ENCODE peak calls at places on chromosome 2, in five cellular contexts. One of them, this sample, is unnamed.

GRCh38 chr2:5472673-5473072 is 219.5 kb upstream of the SOX11 start:
- DNase-seq in upper lobe of left lung: no peak
- DNase-seq in MM.1S: no peak
- DNase-seq in cardiac muscle cell: no peak
- DNase-seq in psoas muscle: no peak
- DNase-seq in this sample: no peak

GRCh38 chr2:109399061-109399460 is 214.7 kb downstream of the SEPTIN10 start:
- DNase-seq in MM.1S: no peak
- DNase-seq in cardiac muscle cell: peak
- DNase-seq in psoas muscle: no peak
- DNase-seq in upper lobe of left lung: no peak
- DNase-seq in this sample: no peak

GRCh38 chr2:184410160-184410559 is 188.2 kb upstream of the ZNF804A start:
- DNase-seq in upper lobe of left lung: no peak
- DNase-seq in psoas muscle: no peak
- DNase-seq in cardiac muscle cell: no peak
- DNase-seq in MM.1S: no peak
- DNase-seq in this sample: no peak

GRCh38 chr2:136012315-136012714 is 26.9 kb upstream of the DARS1 start:
- DNase-seq in MM.1S: no peak
- DNase-seq in psoas muscle: no peak
- DNase-seq in cardiac muscle cell: no peak
- DNase-seq in upper lobe of left lung: no peak
- DNase-seq in this sample: no peak

GRCh38 chr2:98800330-98801064 is 69.6 kb upstream of the MGAT4A start:
- DNase-seq in upper lobe of left lung: peak
- DNase-seq in psoas muscle: no peak
- DNase-seq in MM.1S: no peak
- DNase-seq in cardiac muscle cell: no peak
- DNase-seq in this sample: no peak

GRCh38 chr2:235937092-235937491 is 231.1 kb downstream of the GBX2 start:
- DNase-seq in upper lobe of left lung: no peak
- DNase-seq in MM.1S: no peak
- DNase-seq in cardiac muscle cell: peak
- DNase-seq in psoas muscle: no peak
- DNase-seq in this sample: no peak

GRCh38 chr2:60354713-60355112 is 198.7 kb downstream of the BCL11A start:
- DNase-seq in cardiac muscle cell: no peak
- DNase-seq in upper lobe of left lung: no peak
- DNase-seq in MM.1S: no peak
- DNase-seq in psoas muscle: no peak
- DNase-seq in this sample: no peak

GRCh38 chr2:207936380-207936779 is 88.9 kb downstream of the PLEKHM3 start:
- DNase-seq in cardiac muscle cell: no peak
- DNase-seq in MM.1S: no peak
- DNase-seq in psoas muscle: no peak
- DNase-seq in upper lobe of left lung: no peak
- DNase-seq in this sample: no peak

GRCh38 chr2:67065046-67065445 is 332.1 kb upstream of the ETAA1 start:
- DNase-seq in psoas muscle: no peak
- DNase-seq in cardiac muscle cell: peak
- DNase-seq in MM.1S: no peak
- DNase-seq in upper lobe of left lung: no peak
- DNase-seq in this sample: no peak

GRCh38 chr2:17636989-17637906 is 96.8 kb downstream of the VSNL1 start:
- DNase-seq in upper lobe of left lung: peak
- DNase-seq in psoas muscle: no peak
- DNase-seq in cardiac muscle cell: no peak
- DNase-seq in MM.1S: no peak
- DNase-seq in this sample: no peak

GRCh38 chr2:222459983-222460382 is 35.6 kb downstream of the SGPP2 start:
- DNase-seq in cardiac muscle cell: no peak
- DNase-seq in MM.1S: no peak
- DNase-seq in psoas muscle: no peak
- DNase-seq in upper lobe of left lung: peak
- DNase-seq in this sample: no peak

GRCh38 chr2:200862532-200863000 is 1.9 kb downstream of the CLK1 start:
- DNase-seq in psoas muscle: no peak
- DNase-seq in cardiac muscle cell: peak
- DNase-seq in MM.1S: peak
- DNase-seq in upper lobe of left lung: no peak
- DNase-seq in this sample: no peak

GRCh38 chr2:187369471-187369870 is 78.6 kb downstream of the CALCRL start:
- DNase-seq in MM.1S: no peak
- DNase-seq in psoas muscle: no peak
- DNase-seq in cardiac muscle cell: no peak
- DNase-seq in upper lobe of left lung: no peak
- DNase-seq in this sample: no peak

GRCh38 chr2:231182500-231182899 is 15.9 kb upstream of the ARMC9 start:
- DNase-seq in psoas muscle: no peak
- DNase-seq in cardiac muscle cell: no peak
- DNase-seq in MM.1S: no peak
- DNase-seq in upper lobe of left lung: no peak
- DNase-seq in this sample: no peak
- TF ChIP-seq CTCF in psoas muscle: no peak
- TF ChIP-seq CTCF in cardiac muscle cell: no peak
- TF ChIP-seq CTCF in MM.1S: no peak
- TF ChIP-seq CTCF in upper lobe of left lung: no peak
- TF ChIP-seq CTCF in this sample: no peak

DNA sequence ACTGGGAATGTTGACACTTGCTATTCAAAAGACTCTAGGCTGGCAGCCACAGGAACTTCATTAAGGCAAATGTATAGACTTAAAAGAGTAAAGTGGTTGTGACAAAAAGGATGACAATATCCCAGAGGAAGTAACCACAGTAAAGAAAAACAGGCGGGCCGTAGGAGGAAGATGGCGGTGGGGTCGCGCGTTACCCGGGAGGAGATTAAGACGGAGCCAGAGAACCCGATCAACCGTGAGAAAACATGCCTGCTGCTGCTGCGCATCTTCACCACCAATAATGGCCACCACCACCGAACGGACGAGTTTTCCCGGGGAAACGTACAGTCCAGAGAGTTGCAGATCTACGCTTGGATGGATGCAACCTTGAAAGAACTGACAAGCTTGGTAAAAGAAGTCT is 14.0 kb upstream of the NEUROD1 start:
- DNase-seq in upper lobe of left lung: no peak
- DNase-seq in MM.1S: no peak
- DNase-seq in psoas muscle: no peak
- DNase-seq in cardiac muscle cell: no peak
- DNase-seq in this sample: no peak
- H3K27ac ChIP-seq in upper lobe of left lung: no peak
- H3K27ac ChIP-seq in MM.1S: no peak
- H3K27ac ChIP-seq in psoas muscle: no peak
- H3K27ac ChIP-seq in cardiac muscle cell: no peak
- H3K27ac ChIP-seq in this sample: no peak

GRCh38 chr2:33476100-33476792 is at the start of gene RASGRP3:
- DNase-seq in cardiac muscle cell: peak
- DNase-seq in upper lobe of left lung: peak
- DNase-seq in MM.1S: peak
- DNase-seq in psoas muscle: peak
- DNase-seq in this sample: peak
- H3K4me3 ChIP-seq in cardiac muscle cell: peak
- H3K4me3 ChIP-seq in upper lobe of left lung: peak
- H3K4me3 ChIP-seq in MM.1S: peak
- H3K4me3 ChIP-seq in psoas muscle: peak
- H3K4me3 ChIP-seq in this sample: peak

GRCh38 chr2:227862227-227862740 is 9.1 kb upstream of the DAW1 start:
- DNase-seq in psoas muscle: no peak
- DNase-seq in upper lobe of left lung: no peak
- DNase-seq in cardiac muscle cell: peak
- DNase-seq in MM.1S: peak
- DNase-seq in this sample: no peak
- TF ChIP-seq CTCF in psoas muscle: peak
- TF ChIP-seq CTCF in upper lobe of left lung: peak
- TF ChIP-seq CTCF in cardiac muscle cell: peak
- TF ChIP-seq CTCF in MM.1S: peak
- TF ChIP-seq CTCF in this sample: no peak

GRCh38 chr2:101253713-101254085 is 1.0 kb downstream of the CNOT11 start:
- DNase-seq in psoas muscle: no peak
- DNase-seq in cardiac muscle cell: no peak
- DNase-seq in upper lobe of left lung: no peak
- DNase-seq in MM.1S: peak
- DNase-seq in this sample: no peak
- H3K27ac ChIP-seq in psoas muscle: peak
- H3K27ac ChIP-seq in cardiac muscle cell: peak
- H3K27ac ChIP-seq in upper lobe of left lung: peak
- H3K27ac ChIP-seq in MM.1S: peak
- H3K27ac ChIP-seq in this sample: peak

GRCh38 chr2:182043861-182044260 is 58.2 kb downstream of the PPP1R1C start:
- DNase-seq in psoas muscle: no peak
- DNase-seq in MM.1S: no peak
- DNase-seq in cardiac muscle cell: no peak
- DNase-seq in upper lobe of left lung: no peak
- DNase-seq in this sample: no peak
- H3K4me3 ChIP-seq in psoas muscle: no peak
- H3K4me3 ChIP-seq in MM.1S: no peak
- H3K4me3 ChIP-seq in cardiac muscle cell: no peak
- H3K4me3 ChIP-seq in upper lobe of left lung: no peak
- H3K4me3 ChIP-seq in this sample: no peak

GRCh38 chr2:181781082-181781786 is 100.9 kb upstream of the NEUROD1 start:
- DNase-seq in upper lobe of left lung: no peak
- DNase-seq in cardiac muscle cell: no peak
- DNase-seq in MM.1S: no peak
- DNase-seq in psoas muscle: no peak
- DNase-seq in this sample: no peak
- TF ChIP-seq CTCF in upper lobe of left lung: no peak
- TF ChIP-seq CTCF in cardiac muscle cell: no peak
- TF ChIP-seq CTCF in MM.1S: no peak
- TF ChIP-seq CTCF in psoas muscle: no peak
- TF ChIP-seq CTCF in this sample: no peak

GRCh38 chr2:197292614-197293013 is 18.0 kb downstream of the ANKRD44 start:
- DNase-seq in MM.1S: peak
- DNase-seq in cardiac muscle cell: no peak
- DNase-seq in upper lobe of left lung: no peak
- DNase-seq in psoas muscle: no peak
- DNase-seq in this sample: no peak
- H3K27ac ChIP-seq in MM.1S: peak
- H3K27ac ChIP-seq in cardiac muscle cell: no peak
- H3K27ac ChIP-seq in upper lobe of left lung: peak
- H3K27ac ChIP-seq in psoas muscle: no peak
- H3K27ac ChIP-seq in this sample: no peak

GRCh38 chr2:206212673-206213513 is 53.2 kb downstream of the EEF1B2 start:
- DNase-seq in cardiac muscle cell: peak
- DNase-seq in MM.1S: no peak
- DNase-seq in upper lobe of left lung: no peak
- DNase-seq in psoas muscle: no peak
- DNase-seq in this sample: no peak

GRCh38 chr2:206213514-206213845 is 53.8 kb downstream of the EEF1B2 start:
- DNase-seq in upper lobe of left lung: no peak
- DNase-seq in psoas muscle: no peak
- DNase-seq in cardiac muscle cell: no peak
- DNase-seq in MM.1S: no peak
- DNase-seq in this sample: no peak

GRCh38 chr2:206217162-206217561 is 57.3 kb upstream of the ZDBF2 start:
- DNase-seq in cardiac muscle cell: no peak
- DNase-seq in upper lobe of left lung: no peak
- DNase-seq in MM.1S: no peak
- DNase-seq in psoas muscle: no peak
- DNase-seq in this sample: no peak

GRCh38 chr2:206208900-206209299 is 49.2 kb downstream of the EEF1B2 start:
- DNase-seq in cardiac muscle cell: no peak
- DNase-seq in psoas muscle: no peak
- DNase-seq in MM.1S: no peak
- DNase-seq in upper lobe of left lung: no peak
- DNase-seq in this sample: no peak

GRCh38 chr2:206211657-206212255 is 52.1 kb downstream of the EEF1B2 start:
- DNase-seq in MM.1S: no peak
- DNase-seq in upper lobe of left lung: no peak
- DNase-seq in psoas muscle: no peak
- DNase-seq in cardiac muscle cell: peak
- DNase-seq in this sample: no peak
- H3K4me3 ChIP-seq in MM.1S: no peak
- H3K4me3 ChIP-seq in upper lobe of left lung: no peak
- H3K4me3 ChIP-seq in psoas muscle: no peak
- H3K4me3 ChIP-seq in cardiac muscle cell: no peak
- H3K4me3 ChIP-seq in this sample: no peak

This sample was measured in right atrium auricular region.